ENCODE peak calls at places on chromosomes 12 and 14, in eight cellular contexts. G, L, R, Q, U, P, K and Y are unnamed samples.

GRCh38 chr12:112905451-112906089 is 1.2 kb upstream of the OAS1 start:
- DNase-seq in G (no peak), L (no peak), R (no peak), Q (no peak), U (no peak), P (no peak), K (no peak), Y (no peak)

GRCh38 chr12:121968880-121969279 is 50.5 kb downstream of the CFAP251 start:
- DNase-seq in G (no peak), L (no peak), R (peak; percentile 12), Q (no peak), U (no peak), P (no peak), K (no peak), Y (peak; percentile 22)

GRCh38 chr12:67681145-67681778 is 32.7 kb downstream of the DYRK2 start:
- DNase-seq in G (no peak), L (no peak), R (peak; percentile 44), Q (peak; percentile 91), U (no peak), P (no peak), K (no peak), Y (no peak)

GRCh38 chr12:54984602-54985376 is at the start of gene TESPA1:
- DNase-seq in G (peak; percentile 61), L (no peak), R (peak; percentile 23), Q (no peak), U (no peak), P (peak; percentile 89), K (no peak), Y (no peak)

GRCh38 chr14:89576132-89576923 is 159.3 kb upstream of the FOXN3 start:
- DNase-seq in G (no peak), L (no peak), R (no peak), Q (peak; percentile 12), U (peak; percentile 11), P (no peak), K (peak; percentile 73), Y (peak; percentile 68)

GRCh38 chr12:45349911-45350310 is 134.0 kb downstream of the ANO6 start:
- DNase-seq in G (no peak), L (no peak), R (no peak), Q (no peak), U (no peak), P (no peak), K (no peak), Y (no peak)

GRCh38 chr14:69877492-69877891 is 1.7 kb upstream of the SMOC1 start:
- DNase-seq in G (no peak), L (no peak), R (no peak), Q (peak; percentile 24), U (peak; percentile 65), P (no peak), K (peak; percentile 64), Y (peak; percentile 63)

GRCh38 chr14:74015965-74016364 is 3.1 kb downstream of the ENTPD5 start:
- DNase-seq in G (no peak), L (no peak), R (no peak), Q (no peak), U (no peak), P (no peak), K (no peak), Y (no peak)

GRCh38 chr12:111819191-111820158 is 22.6 kb upstream of the MAPKAPK5 start:
- DNase-seq in G (no peak), L (no peak), R (no peak), Q (no peak), U (no peak), P (no peak), K (no peak), Y (no peak)

GRCh38 chr12:28780096-28780495 is 369.0 kb upstream of the FAR2 start:
- DNase-seq in G (no peak), L (peak; percentile 12), R (no peak), Q (peak; percentile 96), U (no peak), P (no peak), K (no peak), Y (no peak)

GRCh38 chr12:48932878-48933277 is 7.6 kb upstream of the FKBP11 start:
- DNase-seq in G (no peak), L (no peak), R (no peak), Q (no peak), U (no peak), P (no peak), K (no peak), Y (no peak)

GRCh38 chr12:109820921-109821381 is 12.2 kb downstream of the TRPV4 start:
- DNase-seq in G (no peak), L (no peak), R (no peak), Q (no peak), U (no peak), P (no peak), K (no peak), Y (no peak)

GRCh38 chr14:104977681-104978647 is at the start of gene AHNAK2:
- DNase-seq in G (peak; percentile 78), L (peak; percentile 69), R (no peak), Q (peak; percentile 38), U (peak; percentile 96), P (peak; percentile 35), K (peak; percentile 92), Y (peak; percentile 98)
- H3K4me3 ChIP-seq in G (peak within 1 kb of the TSS; percentile 68), L (peak within 1 kb of the TSS; percentile 60), R (peak within 1 kb of the TSS; percentile 41), Q (peak within 1 kb of the TSS; percentile 48), U (peak within 1 kb of the TSS; percentile 59), P (peak within 1 kb of the TSS; percentile 15), K (peak within 1 kb of the TSS; percentile 64), Y (peak within 1 kb of the TSS; percentile 51)

GRCh38 chr12:53963434-53964314 is 9.0 kb downstream of the HOXC12 start:
- DNase-seq in G (peak; percentile 65), L (no peak), R (no peak), Q (no peak), U (no peak), P (no peak), K (no peak), Y (peak; percentile 73)

GRCh38 chr12:53966385-53967133 is 6.4 kb upstream of the HOXC11 start:
- DNase-seq in G (no peak), L (no peak), R (no peak), Q (no peak), U (no peak), P (no peak), K (no peak), Y (peak; percentile 62)

GRCh38 chr12:53964315-53964713 is 8.6 kb upstream of the HOXC11 start:
- DNase-seq in G (no peak), L (no peak), R (no peak), Q (no peak), U (no peak), P (no peak), K (no peak), Y (no peak)

GRCh38 chr12:53966070-53966384 is 6.9 kb upstream of the HOXC11 start:
- DNase-seq in G (no peak), L (no peak), R (no peak), Q (no peak), U (no peak), P (no peak), K (peak; percentile 90), Y (peak; percentile 82)

DNA sequence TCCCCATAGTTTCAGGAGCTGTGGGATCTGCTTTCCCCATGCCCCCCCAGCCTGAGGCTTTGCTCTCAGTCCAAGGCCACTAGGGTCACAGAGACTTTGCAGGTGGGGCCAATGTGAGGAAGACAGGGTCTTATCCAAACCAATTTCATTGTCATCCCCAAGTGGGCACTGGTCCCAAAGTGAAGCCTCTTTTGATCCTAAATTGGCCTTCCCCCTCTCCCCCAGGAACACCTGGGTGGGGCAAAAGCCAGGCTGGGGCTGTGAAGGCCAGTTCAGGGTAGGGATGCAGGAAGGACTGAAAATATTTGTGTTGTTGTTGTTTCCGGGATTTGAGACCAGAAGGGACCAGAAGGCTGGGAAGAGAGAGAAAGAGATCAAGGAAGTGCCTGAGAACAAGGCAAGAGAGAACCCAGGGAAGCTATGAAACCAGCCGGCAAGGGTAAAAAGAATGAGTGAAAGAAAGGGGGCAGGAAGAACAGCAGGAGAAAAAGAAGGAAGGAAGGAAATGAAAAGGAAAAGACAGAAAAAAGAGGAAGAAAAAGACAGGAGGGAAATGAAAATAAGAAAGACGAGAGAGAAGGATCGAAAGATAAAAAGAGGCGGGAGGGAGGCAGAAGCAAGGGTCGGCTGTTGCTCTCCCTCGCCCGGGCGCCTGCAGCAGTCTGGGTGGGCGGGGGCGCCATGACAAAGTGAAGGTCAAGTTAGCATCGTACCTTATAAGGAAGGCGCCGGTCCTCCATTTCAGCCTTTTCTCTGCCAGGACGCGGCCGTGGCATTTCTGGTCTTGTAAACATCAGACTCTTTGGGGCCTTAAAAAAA is 7.5 kb upstream of the HOXC11 start:
- DNase-seq in G (no peak), L (no peak), R (no peak), Q (no peak), U (no peak), P (no peak), K (peak; percentile 96), Y (peak; percentile 85)
- H3K27me3 ChIP-seq in G (peaks cover 85% of the 10 kb centered on the region), L (peaks cover 99% of the 10 kb centered on the region), R (peaks cover 84% of the 10 kb centered on the region), Q (peaks cover 99% of the 10 kb centered on the region), U (peaks cover 100% of the 10 kb centered on the region), P (peaks cover 92% of the 10 kb centered on the region), K (peaks cover 100% of the 10 kb centered on the region), Y (peaks cover 100% of the 10 kb centered on the region)

GRCh38 chr12:3035171-3035570 is 42.0 kb upstream of the TSPAN9 start:
- DNase-seq in G (no peak), L (no peak), R (no peak), Q (peak; percentile 40), U (no peak), P (no peak), K (no peak), Y (no peak)
- H3K36me3 ChIP-seq in G (peaks cover 17% of the 10 kb centered on the region), L (peaks cover 43% of the 10 kb centered on the region), R (no peaks in the 10 kb centered on the region), Q (peaks cover 4% of the 10 kb centered on the region), U (no peaks in the 10 kb centered on the region), P (no peaks in the 10 kb centered on the region), K (peaks cover 19% of the 10 kb centered on the region), Y (peaks cover 38% of the 10 kb centered on the region)

GRCh38 chr14:54771411-54772027 is 131.1 kb downstream of the GCH1 start:
- DNase-seq in G (no peak), L (no peak), R (no peak), Q (no peak), U (no peak), P (no peak), K (no peak), Y (no peak)
- H3K4me3 ChIP-seq in G (no peak overlapping the region), L (no peak overlapping the region), R (no peak overlapping the region), Q (no peak overlapping the region), U (no peak overlapping the region), P (no peak overlapping the region), K (no peak overlapping the region), Y (no peak overlapping the region)

DNA sequence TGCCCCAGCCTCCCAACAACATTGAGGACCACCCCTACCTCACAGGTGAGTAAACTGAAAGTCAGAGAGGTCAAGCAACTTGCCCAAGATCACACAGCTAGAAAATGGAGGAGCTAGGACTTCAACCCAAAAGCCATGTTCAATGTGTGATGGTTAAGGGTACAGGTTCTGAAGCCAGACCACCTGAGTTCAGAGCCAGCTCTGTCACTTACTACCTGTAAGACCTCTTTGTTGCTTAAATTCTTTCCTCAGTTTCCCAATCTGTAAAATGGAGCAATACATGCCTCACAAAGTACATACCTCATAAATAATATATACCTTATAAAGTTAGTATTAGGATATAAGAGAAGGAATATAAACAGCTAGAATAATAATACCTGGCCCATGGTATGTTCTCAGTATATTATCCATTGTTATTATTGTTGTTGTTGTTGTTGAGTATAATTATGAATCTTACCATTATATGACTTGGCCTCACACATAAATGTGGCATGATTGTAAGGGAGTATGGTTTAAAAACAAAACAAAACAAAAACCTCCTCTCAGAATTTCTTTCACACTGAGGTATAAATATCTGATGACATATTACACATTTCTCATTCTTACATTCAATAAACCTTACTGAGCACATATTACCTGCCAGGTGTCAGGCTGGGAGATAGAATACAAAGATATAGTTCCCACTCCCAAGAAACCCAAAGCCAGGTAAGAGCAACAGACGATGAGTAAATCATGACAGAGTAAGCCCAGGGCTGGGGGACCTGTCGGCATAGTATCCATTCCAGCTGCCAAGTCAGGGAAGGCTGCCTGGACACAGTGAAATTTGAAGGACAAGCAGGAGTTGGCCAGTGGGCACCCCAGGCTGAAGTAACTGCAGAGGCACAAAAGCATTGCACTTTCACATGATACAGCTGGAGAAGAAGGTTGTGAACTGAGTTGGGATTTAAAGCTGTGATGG is 19.6 kb downstream of the CMKLR1 start:
- DNase-seq in G (no peak), L (no peak), R (no peak), Q (no peak), U (no peak), P (no peak), K (no peak), Y (no peak)
- H3K27me3 ChIP-seq in G (peaks cover 7% of the 10 kb centered on the region), L (peaks cover 10% of the 10 kb centered on the region), R (no peaks in the 10 kb centered on the region), Q (no peaks in the 10 kb centered on the region), U (no peaks in the 10 kb centered on the region), P (no peaks in the 10 kb centered on the region), K (no peaks in the 10 kb centered on the region), Y (no peaks in the 10 kb centered on the region)